ENCODE peak calls at places on chromosomes 11 and 22, in four cellular contexts. O is upper lobe of left lung, T is heart right ventricle, H is tibial nerve. S is an unnamed sample. For H3K4me1, the result is how much of the 10 kb centered on the place peaks cover.

GRCh38 chr11:73323464-73323863 is 15.4 kb downstream of the ARHGEF17 start:
- DNase-seq in H (peak), T (peak), O (peak), S (no peak)

GRCh38 chr11:67404515-67405195 is 772 bp downstream of the TBC1D10C start:
- DNase-seq in T (no peak), H (no peak), O (peak), S (peak)

GRCh38 chr11:12802418-12803085 is 128.3 kb downstream of the TEAD1 start:
- DNase-seq in O (peak), H (no peak), T (peak), S (no peak)

GRCh38 chr11:76824083-76824939 is 36.4 kb upstream of the ACER3 start:
- DNase-seq in T (no peak), H (no peak), O (no peak), S (no peak)

GRCh38 chr11:46036969-46037368 is 84.3 kb downstream of the PHF21A start:
- DNase-seq in H (no peak), O (no peak), T (no peak), S (no peak)

GRCh38 chr22:50581950-50582561 is 593 bp downstream of the CHKB start:
- DNase-seq in T (no peak), H (no peak), O (no peak), S (no peak)

GRCh38 chr11:68337399-68337835 is 25.0 kb downstream of the LRP5 start:
- DNase-seq in O (no peak), H (no peak), T (no peak), S (no peak)

GRCh38 chr11:33635161-33635560 is 65.5 kb downstream of the C11orf91 start:
- DNase-seq in T (peak), O (peak), H (peak), S (no peak)

GRCh38 chr11:18731949-18732821 is 6.2 kb upstream of the IGSF22 start:
- DNase-seq in O (peak), H (peak), T (peak), S (peak)

GRCh38 chr11:86632499-86633269 is 39.7 kb downstream of the ME3 start:
- DNase-seq in T (no peak), H (no peak), O (no peak), S (peak)

GRCh38 chr11:73980001-73980960 is 2.4 kb downstream of the UCP2 start:
- DNase-seq in H (no peak), O (peak), T (no peak), S (peak)

GRCh38 chr22:37581534-37581933 is 1.6 kb upstream of the LGALS2 start:
- DNase-seq in O (peak), H (no peak), T (peak), S (no peak)

GRCh38 chr22:23225724-23226496 is 45.6 kb downstream of the BCR start:
- DNase-seq in T (peak), O (peak), H (no peak), S (peak)

GRCh38 chr11:68373810-68374501 is 61.6 kb downstream of the LRP5 start:
- DNase-seq in T (peak), H (no peak), O (no peak), S (no peak)

GRCh38 chr11:118366287-118366686 is 6.9 kb downstream of the UBE4A start:
- DNase-seq in T (no peak), H (no peak), O (no peak), S (no peak)

GRCh38 chr11:123511037-123511870 is 81.2 kb downstream of the GRAMD1B start:
- DNase-seq in O (peak), H (peak), T (peak), S (peak)
- H3K27ac ChIP-seq in O (no peak), H (peak), T (no peak), S (no peak)

GRCh38 chr11:78373689-78374088 is 43.9 kb downstream of the GAB2 start:
- DNase-seq in H (no peak), O (no peak), T (no peak), S (no peak)

GRCh38 chr11:78376858-78377257 is 40.8 kb downstream of the GAB2 start:
- DNase-seq in T (no peak), H (no peak), O (no peak), S (no peak)

GRCh38 chr11:78377625-78378418 is 39.8 kb downstream of the GAB2 start:
- DNase-seq in H (no peak), T (no peak), O (no peak), S (no peak)

GRCh38 chr11:78372114-78372768 is 45.4 kb downstream of the GAB2 start:
- DNase-seq in H (no peak), T (no peak), O (no peak), S (no peak)

DNA sequence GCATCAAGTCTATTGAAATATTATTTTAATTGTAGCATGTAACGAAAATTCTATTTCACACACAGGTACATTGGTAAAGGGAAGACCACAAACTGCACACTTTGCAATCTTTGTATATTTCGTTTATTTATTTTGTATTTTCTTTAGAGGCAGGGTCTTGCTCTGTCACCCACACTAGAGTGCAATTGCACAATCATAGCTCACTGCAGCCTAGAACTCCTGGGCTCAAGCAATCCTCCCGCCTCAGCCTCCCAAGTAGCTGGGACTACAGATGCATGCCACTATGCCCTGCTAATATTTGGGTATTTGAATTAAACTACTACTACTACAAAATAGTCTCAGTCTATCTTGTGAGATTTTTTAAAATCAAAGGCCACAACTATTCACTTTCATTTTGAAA is 42.7 kb downstream of the GAB2 start:
- DNase-seq in H (no peak), T (no peak), O (no peak), S (no peak)
- H3K4me1 ChIP-seq in H (under half), T (half or more), O (under half), S (under half)

DNA sequence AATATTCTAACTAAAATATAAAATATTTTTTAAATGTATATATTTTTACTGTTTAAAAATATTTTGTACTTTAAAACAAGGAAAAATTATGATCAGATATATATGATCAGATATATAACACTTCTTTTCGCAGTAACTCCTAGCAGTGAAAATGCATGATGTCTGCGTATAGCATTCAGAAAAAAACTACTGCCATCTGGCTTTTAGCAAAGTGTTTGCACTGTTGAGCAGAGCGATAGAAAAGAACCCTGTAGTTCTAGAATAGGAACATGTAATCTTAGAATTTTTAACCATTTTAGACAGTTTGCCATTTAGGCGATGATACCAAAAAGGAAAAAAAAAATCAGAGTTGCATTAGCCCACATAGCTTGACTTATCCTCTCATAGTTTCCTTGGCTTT is 370.4 kb upstream of the ANO3 start:
- DNase-seq in O (no peak), H (no peak), T (no peak), S (no peak)
- TF ChIP-seq CTCF in O (no peak), H (no peak), T (no peak), S (no peak)

DNA sequence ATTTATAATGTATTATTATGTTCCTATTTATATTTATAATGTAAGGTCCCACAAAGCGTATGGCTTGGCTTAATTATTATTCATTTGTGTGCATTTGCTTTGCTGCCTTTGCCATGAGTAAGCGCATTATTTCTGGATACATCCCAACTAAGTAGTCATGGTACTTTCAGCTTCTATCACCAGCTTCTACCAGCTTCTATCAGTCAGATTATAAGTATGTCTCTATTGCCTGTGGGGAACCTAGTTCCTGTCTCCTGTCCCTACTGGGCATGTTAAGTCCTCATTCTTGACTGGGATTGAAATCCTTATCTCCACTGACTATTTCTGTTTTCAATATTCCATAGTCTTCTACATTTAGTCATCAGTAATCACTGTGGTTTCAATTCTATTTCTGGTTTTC is 33.5 kb upstream of the OR10W1 start:
- DNase-seq in O (no peak), H (no peak), T (no peak), S (no peak)
- H3K27ac ChIP-seq in O (no peak), H (no peak), T (no peak), S (no peak)

GRCh38 chr11:65787649-65788622 is 1.1 kb downstream of the OVOL1 start:
- DNase-seq in T (no peak), H (no peak), O (no peak), S (no peak)
- H3K4me1 ChIP-seq in T (under half), H (under half), O (under half), S (under half)